ENCODE peak calls at places on chromosomes 3 and 15, in seven cellular contexts. O is tibial artery, M is upper lobe of right lung, H is fibroblast of the aortic adventitia, A is progenitor cell of endocrine pancreas, N is MM.1S, V is GM20000. D is an unnamed sample.

GRCh38 chr15:38623744-38624143 is 59.1 kb upstream of the RASGRP1 start:
- DNase-seq in O (no peak), M (no peak), H (peak), A (no peak), N (no peak), V (no peak), D (no peak)

GRCh38 chr15:33341943-33342342 is 31.2 kb downstream of the RYR3 start:
- DNase-seq in O (no peak), M (no peak), H (no peak), A (no peak), N (no peak), V (no peak), D (no peak)

GRCh38 chr3:48548731-48549705 is 7.6 kb downstream of the PFKFB4 start:
- DNase-seq in O (peak), M (peak), H (peak), A (peak), N (peak), V (peak), D (peak)

GRCh38 chr3:173397161-173398110 is at the start of gene NLGN1:
- DNase-seq in O (peak), M (peak), H (peak), A (peak), N (peak), V (peak), D (peak)

GRCh38 chr3:124584552-124585391 is 145.5 kb upstream of the UMPS start:
- DNase-seq in O (peak), M (peak), H (no peak), A (peak), N (peak), V (peak), D (peak)

GRCh38 chr3:190432216-190432615 is 17.5 kb downstream of the TMEM207 start:
- DNase-seq in O (no peak), M (no peak), H (no peak), A (no peak), N (no peak), V (no peak), D (no peak)

GRCh38 chr3:100562224-100562857 is 47.1 kb upstream of the ADGRG7 start:
- DNase-seq in O (no peak), M (no peak), H (no peak), A (no peak), N (no peak), V (no peak), D (no peak)

GRCh38 chr3:150114873-150115570 is 144.3 kb upstream of the PFN2 start:
- DNase-seq in O (no peak), M (no peak), H (peak), A (no peak), N (no peak), V (peak), D (peak)

GRCh38 chr3:148957586-148957985 is 33.8 kb upstream of the GYG1 start:
- DNase-seq in O (no peak), M (no peak), H (no peak), A (no peak), N (peak), V (peak), D (no peak)

GRCh38 chr3:52063026-52063723 is 6.8 kb upstream of the DUSP7 start:
- DNase-seq in O (no peak), M (no peak), H (no peak), A (no peak), N (no peak), V (no peak), D (no peak)

GRCh38 chr3:63900459-63900858 is 11.7 kb downstream of the SCAANT1 start:
- DNase-seq in O (no peak), M (no peak), H (no peak), A (no peak), N (no peak), V (no peak), D (no peak)

GRCh38 chr15:64443747-64444621 is 16.4 kb upstream of the ZNF609 start:
- DNase-seq in O (no peak), M (no peak), H (peak), A (no peak), N (peak), V (peak), D (peak)

GRCh38 chr3:29478671-29479070 is 197.8 kb downstream of the RBMS3 start:
- DNase-seq in O (no peak), M (no peak), H (peak), A (no peak), N (no peak), V (no peak), D (no peak)
- TF ChIP-seq CTCF in O (no peak), M (no peak), H (no peak), A (no peak), N (no peak), V (no peak), D (no peak)

GRCh38 chr15:94673801-94674200 is 442.4 kb downstream of the MCTP2 start:
- DNase-seq in O (no peak), M (no peak), H (no peak), A (no peak), N (no peak), V (no peak), D (no peak)

GRCh38 chr15:94671845-94672524 is 440.6 kb downstream of the MCTP2 start:
- DNase-seq in O (no peak), M (no peak), H (no peak), A (no peak), N (no peak), V (no peak), D (peak)

GRCh38 chr15:94667109-94667508 is 435.7 kb downstream of the MCTP2 start:
- DNase-seq in O (no peak), M (no peak), H (no peak), A (no peak), N (no peak), V (no peak), D (no peak)

GRCh38 chr15:94674251-94674650 is 442.9 kb downstream of the MCTP2 start:
- DNase-seq in O (no peak), M (no peak), H (no peak), A (no peak), N (no peak), V (no peak), D (peak)

GRCh38 chr15:94670436-94671034 is 439.2 kb downstream of the MCTP2 start:
- DNase-seq in O (no peak), M (no peak), H (peak), A (no peak), N (peak), V (peak), D (peak)
- TF ChIP-seq CTCF in O (peak), M (peak), H (peak), A (peak), N (peak), V (peak), D (peak)

GRCh38 chr3:113531826-113532697 is at the start of gene SIDT1:
- DNase-seq in O (no peak), M (no peak), H (no peak), A (no peak), N (peak), V (peak), D (peak)
- TF ChIP-seq CTCF in O (no peak), M (no peak), H (peak), A (no peak), N (peak), V (no peak), D (peak)

GRCh38 chr3:179771797-179772196 is 119.0 kb downstream of the USP13 start:
- DNase-seq in O (no peak), M (no peak), H (no peak), A (no peak), N (no peak), V (no peak), D (no peak)

GRCh38 chr3:179769411-179770247 is 116.8 kb downstream of the USP13 start:
- DNase-seq in O (no peak), M (no peak), H (no peak), A (no peak), N (no peak), V (no peak), D (no peak)

GRCh38 chr3:179768080-179768479 is 115.2 kb downstream of the USP13 start:
- DNase-seq in O (no peak), M (no peak), H (peak), A (peak), N (no peak), V (no peak), D (peak)

GRCh38 chr3:179765396-179765795 is 112.6 kb downstream of the USP13 start:
- DNase-seq in O (no peak), M (no peak), H (no peak), A (no peak), N (no peak), V (no peak), D (no peak)

DNA sequence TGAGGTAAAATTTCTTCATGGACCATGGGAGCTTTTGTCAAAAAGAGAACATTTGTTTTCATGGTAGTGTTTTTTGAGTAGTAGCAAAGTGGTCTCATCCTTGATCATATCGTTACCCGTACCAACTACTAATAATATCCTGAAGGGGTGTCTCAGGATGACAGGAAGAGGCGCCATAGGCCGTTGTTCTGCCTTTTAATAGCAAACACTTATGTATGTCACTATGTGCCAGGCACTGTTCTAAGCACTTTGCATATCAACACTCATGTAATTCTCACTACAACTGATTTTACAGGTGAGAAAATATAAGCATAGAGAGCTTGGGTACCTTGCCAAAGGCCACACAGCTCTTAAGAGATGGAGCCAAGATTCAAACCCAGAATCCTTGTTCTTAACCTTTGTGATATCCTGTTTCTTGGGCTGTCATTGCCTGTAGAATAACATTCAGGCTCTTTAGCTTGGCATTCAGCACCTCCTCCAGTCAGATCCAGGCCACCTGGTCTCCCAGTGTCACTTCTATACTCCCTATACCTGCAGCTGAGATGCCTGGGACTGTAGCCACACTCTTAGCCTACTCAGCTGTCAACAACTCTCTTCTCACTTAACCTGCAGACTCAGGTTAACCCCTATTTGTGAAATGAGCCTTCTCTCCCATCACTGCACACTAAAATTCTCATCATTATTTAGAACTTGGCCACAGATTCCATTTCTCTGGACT is 113.7 kb downstream of the USP13 start:
- DNase-seq in O (no peak), M (no peak), H (no peak), A (no peak), N (no peak), V (no peak), D (no peak)
- TF ChIP-seq CTCF in O (no peak), M (no peak), H (no peak), A (no peak), N (no peak), V (no peak), D (no peak)

GRCh38 chr3:136546718-136547117 is 205.5 kb downstream of the STAG1 start:
- DNase-seq in O (no peak), M (no peak), H (peak), A (no peak), N (no peak), V (peak), D (peak)
- TF ChIP-seq CTCF in O (no peak), M (peak), H (peak), A (peak), N (no peak), V (no peak), D (peak)

GRCh38 chr3:181999314-181999713 is 287.6 kb downstream of the SOX2 start:
- DNase-seq in O (no peak), M (no peak), H (no peak), A (no peak), N (peak), V (peak), D (no peak)

GRCh38 chr3:182000454-182000853 is 288.7 kb downstream of the SOX2 start:
- DNase-seq in O (no peak), M (no peak), H (no peak), A (no peak), N (no peak), V (no peak), D (no peak)

DNA sequence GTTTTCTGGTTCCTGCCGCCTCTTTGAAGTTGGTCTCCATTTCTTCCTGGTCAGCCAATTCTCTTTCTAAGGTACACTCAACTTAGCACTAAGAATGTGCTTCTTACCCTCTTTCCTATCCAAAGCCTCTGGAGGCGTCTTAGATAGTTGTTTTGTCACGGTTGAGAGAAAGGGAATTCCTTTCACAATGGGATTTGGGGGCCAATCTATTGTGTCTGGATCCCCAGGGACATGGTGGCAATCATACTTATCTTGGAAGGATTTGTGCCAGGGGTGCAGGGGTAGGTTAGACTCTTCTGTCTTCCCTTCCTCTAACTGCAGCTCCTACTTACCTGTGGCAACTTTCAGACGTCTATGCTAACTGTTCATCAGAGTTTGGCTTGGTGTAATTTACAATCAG is 287.1 kb downstream of the SOX2 start:
- DNase-seq in O (no peak), M (no peak), H (no peak), A (no peak), N (no peak), V (no peak), D (no peak)
- TF ChIP-seq CTCF in O (no peak), M (no peak), H (no peak), A (no peak), N (no peak), V (no peak), D (no peak)

DNA sequence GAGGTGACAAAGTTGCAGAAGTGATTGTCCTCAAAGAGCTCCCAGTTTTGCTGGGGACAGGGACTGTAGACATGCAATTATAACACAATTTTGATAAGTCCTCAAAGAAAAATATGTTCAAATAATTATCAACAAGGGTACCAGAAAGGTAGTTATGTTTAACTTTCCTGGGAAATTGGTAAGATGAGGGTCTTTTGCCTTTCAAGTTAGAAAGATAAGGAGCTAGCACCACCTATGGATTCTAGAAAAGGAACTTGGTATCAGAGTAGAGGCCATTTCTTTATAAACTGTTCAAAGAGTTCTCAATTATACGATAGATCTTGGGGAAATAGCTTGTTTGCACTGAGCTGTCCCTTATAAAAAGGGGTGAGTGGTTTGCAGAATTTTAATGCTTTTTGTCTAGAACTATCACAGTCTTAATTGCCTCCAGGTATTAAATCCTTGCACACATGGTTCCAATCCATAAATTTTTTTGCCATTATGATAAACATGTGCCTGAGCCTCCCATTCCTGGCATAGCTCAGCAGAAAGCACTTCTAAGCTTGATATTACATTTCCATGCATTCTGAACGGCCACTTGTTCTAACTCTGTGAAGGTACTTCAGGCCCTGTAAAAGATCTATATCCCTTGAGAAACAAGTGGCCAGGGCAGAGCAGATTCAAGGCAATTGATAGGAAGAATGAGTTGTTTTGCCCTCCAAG is 247.5 kb upstream of the LRIG1 start:
- DNase-seq in O (no peak), M (no peak), H (peak), A (no peak), N (no peak), V (no peak), D (no peak)
- TF ChIP-seq CTCF in O (no peak), M (no peak), H (no peak), A (no peak), N (no peak), V (no peak), D (no peak)

GRCh38 chr3:97388774-97389173 is 375.8 kb upstream of the ARL6 start:
- DNase-seq in O (no peak), M (no peak), H (no peak), A (no peak), N (no peak), V (no peak), D (no peak)

GRCh38 chr3:97389883-97390282 is 374.7 kb upstream of the ARL6 start:
- DNase-seq in O (no peak), M (no peak), H (no peak), A (no peak), N (no peak), V (no peak), D (no peak)

DNA sequence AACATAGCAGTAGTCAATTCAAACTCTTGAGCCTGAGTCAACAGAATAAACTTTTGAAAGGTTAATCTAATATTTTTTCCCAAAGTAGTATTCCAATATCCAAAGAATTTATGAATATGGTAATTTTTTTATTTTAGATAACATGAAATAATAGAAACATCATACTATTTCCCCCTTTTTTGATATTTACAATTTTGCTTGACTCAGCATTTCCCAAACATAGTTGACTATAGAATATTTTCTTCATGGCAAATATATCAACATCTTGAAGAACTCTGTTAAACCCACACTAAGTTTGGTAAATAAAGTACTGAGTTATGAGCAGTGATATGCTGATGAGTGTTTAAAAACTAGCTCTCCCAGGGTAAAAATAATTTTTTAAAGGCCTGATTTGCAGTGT is 380.0 kb upstream of the ARL6 start:
- DNase-seq in O (no peak), M (no peak), H (no peak), A (no peak), N (no peak), V (no peak), D (no peak)
- TF ChIP-seq CTCF in O (no peak), M (no peak), H (no peak), A (no peak), N (no peak), V (no peak), D (no peak)

GRCh38 chr3:155293518-155293917 is at the start of gene STRIT1:
- DNase-seq in O (no peak), M (no peak), H (no peak), A (no peak), N (no peak), V (no peak), D (no peak)
- TF ChIP-seq CTCF in O (no peak), M (no peak), H (no peak), A (no peak), N (no peak), V (no peak), D (no peak)

GRCh38 chr3:132730891-132731580 is 8.8 kb upstream of the NPHP3 start:
- DNase-seq in O (no peak), M (no peak), H (peak), A (no peak), N (peak), V (peak), D (peak)
- TF ChIP-seq CTCF in O (peak), M (peak), H (peak), A (peak), N (peak), V (no peak), D (peak)